ENCODE peak calls at places on chromosomes 16 and 17, in seven cellular contexts. S is fibroblast of the aortic adventitia, W is astrocyte of the spinal cord, L is nephron progenitor cell, V is omental fat pad, B is mammary epithelial cell, H is MM.1S. J is an unnamed sample.

GRCh38 chr16:29925805-29926674 is at the start of gene KCTD13:
- DNase-seq in H (peak), W (peak), B (peak), V (peak), S (peak), L (peak), J (peak)

GRCh38 chr17:83007504-83008475 is 71.6 kb upstream of the METRNL start:
- DNase-seq in W (no peak), S (no peak), L (no peak), V (no peak), H (no peak), B (no peak), J (no peak)

GRCh38 chr17:78523939-78524655 is 53.1 kb downstream of the DNAH17 start:
- DNase-seq in B (no peak), V (no peak), W (no peak), L (no peak), H (no peak), S (no peak), J (no peak)

GRCh38 chr17:58335779-58336455 is 7.3 kb upstream of the TSPOAP1 start:
- DNase-seq in L (no peak), S (no peak), H (peak), V (no peak), W (no peak), B (peak), J (no peak)

GRCh38 chr17:18980682-18981384 is 23.7 kb downstream of the FAM83G start:
- DNase-seq in V (no peak), W (peak), B (no peak), L (peak), S (peak), H (no peak), J (peak)

GRCh38 chr16:50771366-50771765 is 29.5 kb downstream of the CYLD start:
- DNase-seq in W (peak), H (no peak), B (peak), V (no peak), L (no peak), S (peak), J (peak)

GRCh38 chr17:67577429-67577828 is 140.3 kb upstream of the NOL11 start:
- DNase-seq in B (no peak), H (no peak), L (no peak), S (no peak), W (no peak), V (no peak), J (no peak)

GRCh38 chr16:84507011-84507982 is 2.8 kb upstream of the MEAK7 start:
- DNase-seq in B (no peak), L (no peak), W (no peak), S (no peak), V (no peak), H (no peak), J (no peak)

GRCh38 chr16:85565340-85565739 is 47.8 kb upstream of the GSE1 start:
- DNase-seq in H (no peak), S (no peak), L (no peak), W (no peak), B (no peak), V (no peak), J (no peak)

GRCh38 chr16:48444574-48444973 is 59.4 kb upstream of the SIAH1 start:
- DNase-seq in B (peak), L (no peak), S (peak), V (no peak), W (peak), H (no peak), J (peak)

GRCh38 chr16:5706206-5706605 is 608.6 kb upstream of the EEF2KMT start:
- DNase-seq in H (no peak), W (no peak), B (peak), S (no peak), L (no peak), V (no peak), J (no peak)

GRCh38 chr16:55273959-55274358 is 50.0 kb upstream of the IRX6 start:
- DNase-seq in W (no peak), H (no peak), V (no peak), L (no peak), B (no peak), S (no peak), J (no peak)

GRCh38 chr16:11016993-11017392 is 72.6 kb downstream of the CLEC16A start:
- DNase-seq in H (no peak), W (peak), B (peak), V (peak), S (peak), L (no peak), J (peak)

GRCh38 chr17:44912763-44913544 is 2.3 kb downstream of the GFAP start:
- DNase-seq in H (no peak), L (no peak), V (no peak), B (no peak), W (no peak), S (no peak), J (no peak)

GRCh38 chr17:4536259-4536741 is 18.9 kb downstream of the MYBBP1A start:
- DNase-seq in B (no peak), S (no peak), V (no peak), W (no peak), H (no peak), L (no peak), J (no peak)

GRCh38 chr16:2715519-2715918 is 4.5 kb downstream of the PRSS27 start:
- DNase-seq in H (peak), L (peak), B (peak), S (peak), W (peak), V (peak), J (no peak)

GRCh38 chr17:6914711-6915110 is 81.1 kb upstream of the ALOX12 start:
- DNase-seq in B (no peak), H (no peak), L (no peak), S (peak), V (no peak), W (no peak), J (no peak)

GRCh38 chr16:78092755-78093154 is 6.7 kb upstream of the WWOX start:
- DNase-seq in V (no peak), S (no peak), L (no peak), W (no peak), H (no peak), B (no peak), J (no peak)

GRCh38 chr16:70419384-70420327 is 19.2 kb downstream of the ST3GAL2 start:
- DNase-seq in H (no peak), V (no peak), B (no peak), W (no peak), L (no peak), S (no peak), J (no peak)

GRCh38 chr17:5203908-5204294 is 12.2 kb upstream of the ZNF594 start:
- DNase-seq in W (peak), H (no peak), S (peak), V (no peak), B (peak), L (no peak), J (peak)

GRCh38 chr17:63961355-63962207 is 11.1 kb downstream of the SCN4A start:
- DNase-seq in V (peak), H (peak), W (peak), L (peak), B (peak), S (peak), J (peak)

GRCh38 chr17:5892897-5893656 is 177.1 kb upstream of the WSCD1 start:
- DNase-seq in H (no peak), S (no peak), B (no peak), L (no peak), V (no peak), W (no peak), J (no peak)

GRCh38 chr16:24515186-24515585 is 24.2 kb upstream of the RBBP6 start:
- DNase-seq in B (no peak), L (no peak), W (no peak), S (no peak), H (no peak), V (no peak), J (no peak)

GRCh38 chr17:73336613-73337400 is 25.0 kb upstream of the CDC42EP4 start:
- DNase-seq in B (no peak), L (no peak), V (no peak), H (no peak), W (no peak), S (no peak), J (no peak)

GRCh38 chr17:5225668-5226457 is 8.8 kb downstream of the SCIMP start:
- DNase-seq in S (no peak), W (no peak), L (no peak), V (no peak), H (no peak), B (no peak), J (no peak)

GRCh38 chr17:76924345-76925332 is 56.4 kb downstream of the MGAT5B start:
- DNase-seq in L (no peak), H (no peak), B (no peak), W (no peak), S (no peak), V (no peak), J (no peak)

GRCh38 chr16:29925173-29925804 is 737 bp downstream of the KCTD13 start:
- DNase-seq in V (no peak), S (peak), L (no peak), W (no peak), H (no peak), B (no peak), J (no peak)

GRCh38 chr17:10013360-10014112 is 108.5 kb upstream of the RCVRN start:
- DNase-seq in V (no peak), W (no peak), S (peak), H (peak), L (no peak), B (no peak), J (no peak)

GRCh38 chr17:72530409-72530808 is 409.6 kb downstream of the SOX9 start:
- DNase-seq in V (no peak), S (no peak), L (no peak), W (no peak), H (no peak), B (no peak), J (no peak)

GRCh38 chr17:77449373-77449907 is 308.7 kb downstream of the SEC14L1 start:
- DNase-seq in B (no peak), S (no peak), V (no peak), W (no peak), L (no peak), H (no peak), J (no peak)

GRCh38 chr16:12803203-12804093 is at the start of gene CPPED1:
- DNase-seq in H (peak), S (peak), L (peak), B (peak), W (peak), V (peak), J (peak)

GRCh38 chr16:52906271-52906670 is 146.4 kb downstream of the CHD9NB start:
- DNase-seq in B (no peak), H (no peak), W (no peak), S (no peak), L (no peak), V (no peak), J (no peak)

GRCh38 chr16:24540575-24541240 is 1.3 kb downstream of the RBBP6 start:
- DNase-seq in W (peak), V (no peak), B (peak), S (peak), L (no peak), H (peak), J (peak)

GRCh38 chr17:77858291-77859034 is 100.0 kb upstream of the TNRC6C start:
- DNase-seq in S (no peak), V (no peak), W (no peak), B (no peak), H (no peak), L (no peak), J (no peak)

GRCh38 chr16:67641779-67642708 is 2.9 kb upstream of the CARMIL2 start:
- DNase-seq in H (no peak), S (peak), V (no peak), W (peak), L (no peak), B (peak), J (peak)

GRCh38 chr17:65785109-65785508 is 223.7 kb upstream of the AXIN2 start:
- DNase-seq in H (no peak), B (peak), W (peak), L (no peak), V (no peak), S (peak), J (peak)

GRCh38 chr17:43090022-43090421 is 35.1 kb downstream of the BRCA1 start:
- DNase-seq in H (no peak), V (no peak), B (no peak), S (no peak), L (no peak), W (no peak), J (no peak)

GRCh38 chr17:43079578-43080302 is 45.4 kb downstream of the BRCA1 start:
- DNase-seq in B (no peak), V (no peak), L (no peak), S (no peak), W (no peak), H (no peak), J (no peak)

GRCh38 chr17:43085489-43085888 is 39.7 kb downstream of the BRCA1 start:
- DNase-seq in B (no peak), H (no peak), W (peak), L (no peak), S (peak), V (no peak), J (peak)
- TF ChIP-seq CTCF in B (no peak), H (no peak), W (peak), L (no peak), S (no peak), V (no peak), J (peak)

GRCh38 chr16:1579214-1579613 is 32.7 kb downstream of the IFT140 start:
- DNase-seq in B (no peak), W (no peak), S (no peak), L (no peak), H (no peak), V (no peak), J (no peak)
- TF ChIP-seq CTCF in B (peak), W (no peak), S (no peak), L (no peak), H (no peak), V (no peak), J (no peak)

GRCh38 chr17:41489531-41489930 is at the start of gene KRT36:
- DNase-seq in L (no peak), W (no peak), H (no peak), V (no peak), B (no peak), S (no peak), J (no peak)

GRCh38 chr17:41484920-41485904 is 4.3 kb upstream of the KRT35 start:
- DNase-seq in B (no peak), W (no peak), H (no peak), L (no peak), V (no peak), S (no peak), J (no peak)

GRCh38 chr17:41486316-41486715 is 3.4 kb downstream of the KRT36 start:
- DNase-seq in W (no peak), S (no peak), B (no peak), V (no peak), H (no peak), L (no peak), J (no peak)

GRCh38 chr17:41483991-41484826 is 3.3 kb upstream of the KRT35 start:
- DNase-seq in H (no peak), L (no peak), W (no peak), V (no peak), S (no peak), B (no peak), J (no peak)

GRCh38 chr17:41486809-41487530 is 2.7 kb downstream of the KRT36 start:
- DNase-seq in L (peak), W (no peak), S (no peak), H (peak), V (no peak), B (no peak), J (no peak)
- TF ChIP-seq CTCF in L (peak), W (peak), S (peak), H (peak), V (no peak), B (no peak), J (peak)

GRCh38 chr16:25707553-25707952 is 15.8 kb downstream of the HS3ST4 start:
- DNase-seq in B (no peak), W (no peak), V (no peak), L (no peak), S (no peak), H (no peak), J (no peak)

GRCh38 chr16:25709182-25709581 is 17.4 kb downstream of the HS3ST4 start:
- DNase-seq in V (no peak), S (no peak), H (no peak), B (no peak), W (no peak), L (no peak), J (no peak)

GRCh38 chr16:25713785-25714570 is 22.2 kb downstream of the HS3ST4 start:
- DNase-seq in H (no peak), V (no peak), W (no peak), B (no peak), L (no peak), S (no peak), J (no peak)

DNA sequence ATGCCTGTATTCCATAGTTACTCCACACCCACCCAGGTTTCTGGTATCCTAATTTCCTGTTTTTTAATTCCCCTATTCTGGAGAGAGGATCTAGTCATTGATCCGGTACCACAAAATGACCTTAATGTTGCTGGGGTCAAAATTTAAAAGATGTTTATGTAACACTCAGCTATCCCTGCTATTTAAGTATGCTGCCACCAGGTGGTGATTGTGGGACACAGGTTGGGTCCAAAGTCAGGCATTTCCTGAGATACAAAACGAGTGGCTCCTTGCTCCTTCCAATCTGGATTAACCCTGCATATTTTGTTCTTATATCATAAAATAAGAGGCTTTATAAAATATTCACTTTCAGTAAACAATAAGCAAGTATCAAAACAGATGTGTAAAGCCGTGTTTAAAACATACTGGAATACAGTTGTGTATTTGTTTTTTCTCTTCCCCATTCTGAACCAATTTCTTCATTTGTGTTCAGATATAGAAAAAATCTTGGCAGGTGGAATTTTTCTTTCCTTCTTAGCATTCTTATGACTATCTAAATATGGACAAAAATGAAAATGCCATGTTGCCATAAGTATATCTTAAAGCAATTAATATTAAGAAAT is 16.3 kb downstream of the HS3ST4 start:
- DNase-seq in S (peak), H (peak), L (peak), B (peak), V (no peak), W (no peak), J (no peak)
- TF ChIP-seq CTCF in S (no peak), H (peak), L (peak), B (peak), V (no peak), W (no peak), J (peak)

GRCh38 chr17:11922634-11923033 is 74.6 kb downstream of the ZNF18 start:
- DNase-seq in S (no peak), H (no peak), B (no peak), V (no peak), W (no peak), L (no peak), J (no peak)
- TF ChIP-seq CTCF in S (no peak), H (no peak), B (no peak), V (no peak), W (no peak), L (no peak), J (no peak)

GRCh38 chr17:54013117-54013516 is 190.4 kb downstream of the KIF2B start:
- DNase-seq in H (no peak), S (no peak), V (no peak), W (no peak), L (no peak), B (no peak), J (no peak)
- TF ChIP-seq CTCF in H (no peak), S (no peak), V (no peak), W (no peak), L (no peak), B (no peak), J (no peak)

GRCh38 chr17:8121531-8122390 is 2.1 kb downstream of the HES7 start:
- DNase-seq in H (peak), B (peak), V (no peak), S (peak), L (peak), W (peak), J (peak)
- TF ChIP-seq CTCF in H (peak), B (peak), V (no peak), S (peak), L (peak), W (peak), J (peak)

DNA sequence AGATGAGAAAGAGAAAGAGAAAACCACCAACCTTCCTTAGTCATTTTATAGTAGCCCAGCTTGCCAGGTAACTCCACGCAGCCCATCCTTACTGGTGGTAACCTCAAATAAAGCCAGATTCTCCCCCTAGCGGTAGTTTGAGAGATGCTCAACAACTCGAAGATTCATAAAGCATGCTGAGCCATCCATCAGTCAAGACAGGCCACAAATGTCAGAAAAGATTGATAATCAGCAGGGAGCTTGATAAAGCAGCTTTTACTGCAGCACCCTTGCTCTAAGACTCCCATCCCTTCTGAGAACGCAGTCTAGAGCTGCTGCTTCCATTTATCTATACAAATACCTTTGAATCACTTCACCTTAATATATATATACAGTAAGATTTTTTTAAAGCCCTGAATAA is 451.5 kb upstream of the HSBP1 start:
- DNase-seq in B (peak), L (peak), S (peak), W (peak), V (no peak), H (peak), J (peak)
- TF ChIP-seq CTCF in B (peak), L (peak), S (peak), W (peak), V (no peak), H (peak), J (peak)

DNA sequence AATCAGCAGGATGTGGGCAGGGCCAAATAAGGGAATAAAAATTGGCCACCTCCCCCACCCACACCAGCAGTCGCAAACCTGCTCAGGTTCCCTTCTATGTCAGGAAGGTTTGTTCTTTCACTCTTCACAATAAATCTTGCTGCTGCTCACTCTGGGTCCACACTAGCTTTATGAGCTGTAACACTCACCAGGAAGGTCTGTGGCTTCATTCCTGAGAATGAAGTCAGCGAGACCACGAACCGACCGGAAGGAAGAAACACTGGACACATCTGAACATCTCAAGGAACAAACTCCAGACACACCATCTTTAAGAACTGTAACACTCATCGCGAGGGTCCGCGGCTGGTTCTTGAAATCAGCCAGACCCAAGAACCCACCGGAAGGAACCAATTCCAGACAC is 115.5 kb upstream of the TBX2 start:
- DNase-seq in H (no peak), B (peak), S (peak), W (peak), V (no peak), L (peak), J (peak)
- TF ChIP-seq CTCF in H (no peak), B (no peak), S (no peak), W (no peak), V (no peak), L (no peak), J (no peak)